ENCODE peak calls at places on chromosomes 16 and 17, in seven cellular contexts. B, U, T, O, L, S and D are unnamed samples.

GRCh38 chr17:40966848-40967247 is at the start of gene KRT39:
- DNase-seq in B (no peak), U (no peak), T (no peak), O (no peak), L (no peak), S (no peak), D (no peak)

GRCh38 chr17:57482657-57483056 is 226.3 kb downstream of the MSI2 start:
- DNase-seq in B (no peak), U (peak), T (no peak), O (no peak), L (no peak), S (no peak), D (no peak)

GRCh38 chr17:54013117-54013516 is 190.4 kb downstream of the KIF2B start:
- DNase-seq in B (no peak), U (no peak), T (peak), O (no peak), L (no peak), S (no peak), D (peak)

GRCh38 chr16:66335704-66336329 is 30.7 kb upstream of the CDH5 start:
- DNase-seq in B (no peak), U (peak), T (no peak), O (no peak), L (peak), S (no peak), D (peak)

GRCh38 chr16:47359478-47359877 is 101.4 kb downstream of the ITFG1 start:
- DNase-seq in B (no peak), U (no peak), T (no peak), O (no peak), L (no peak), S (no peak), D (no peak)

GRCh38 chr17:80559688-80560290 is 15.2 kb downstream of the RPTOR start:
- DNase-seq in B (no peak), U (peak), T (no peak), O (no peak), L (no peak), S (no peak), D (no peak)

GRCh38 chr17:50078430-50078829 is 16.7 kb upstream of the PDK2 start:
- DNase-seq in B (no peak), U (no peak), T (no peak), O (no peak), L (no peak), S (no peak), D (no peak)

GRCh38 chr17:45052052-45052772 is 780 bp upstream of the DCAKD start:
- DNase-seq in B (peak), U (peak), T (peak), O (peak), L (peak), S (peak), D (peak)

GRCh38 chr17:61144876-61145564 is 254.6 kb upstream of the TBX2 start:
- DNase-seq in B (no peak), U (no peak), T (peak), O (no peak), L (peak), S (no peak), D (no peak)

GRCh38 chr17:76138234-76138895 is 2.7 kb downstream of the FOXJ1 start:
- DNase-seq in B (no peak), U (no peak), T (no peak), O (no peak), L (no peak), S (no peak), D (peak)

GRCh38 chr17:50924800-50925199 is 58.6 kb upstream of the TOB1 start:
- DNase-seq in B (no peak), U (no peak), T (no peak), O (no peak), L (no peak), S (no peak), D (peak)

GRCh38 chr16:67571981-67572431 is 9.7 kb downstream of the CTCF start:
- DNase-seq in B (no peak), U (peak), T (no peak), O (no peak), L (no peak), S (no peak), D (no peak)

GRCh38 chr16:74652249-74652648 is 14.4 kb downstream of the RFWD3 start:
- DNase-seq in B (no peak), U (no peak), T (no peak), O (no peak), L (no peak), S (no peak), D (peak)

GRCh38 chr16:88816736-88817535 is 5.2 kb upstream of the APRT start:
- DNase-seq in B (no peak), U (no peak), T (no peak), O (no peak), L (no peak), S (no peak), D (no peak)

GRCh38 chr16:50956637-50957036 is 194.4 kb downstream of the SALL1 start:
- DNase-seq in B (no peak), U (no peak), T (no peak), O (no peak), L (no peak), S (no peak), D (no peak)